ENCODE peak calls at places on chromosome 15, in nine cellular contexts. J is naive B cell; Y is T-cell; D is head of caudate nucleus; P is transverse colon; S is T-helper 9 cell; C is stimulated activated naive CD4-positive, alpha-beta T cell; N is CD4-positive, alpha-beta T cell; V is HTR-8/SVneo. G is an unnamed sample.

GRCh38 chr15:48887144-48887543 is 9.2 kb downstream of the EID1 start:
- DNase-seq in J (no peak), Y (no peak), D (no peak), P (no peak), S (no peak), C (no peak), N (no peak), V (no peak), G (no peak)

GRCh38 chr15:65416845-65417416 is 5.8 kb downstream of the IGDCC4 start:
- DNase-seq in J (no peak), Y (no peak), D (no peak), P (no peak), S (no peak), C (no peak), N (no peak), V (no peak), G (peak; percentile 20)

GRCh38 chr15:66830358-66830757 is 128.3 kb downstream of the SMAD6 start:
- DNase-seq in J (no peak), Y (no peak), D (no peak), P (no peak), S (no peak), C (no peak), N (no peak), V (peak; percentile 57), G (peak; percentile 89)

GRCh38 chr15:29170496-29170895 is 99.1 kb downstream of the NSMCE3 start:
- DNase-seq in J (no peak), Y (no peak), D (no peak), P (no peak), S (no peak), C (no peak), N (no peak), V (no peak), G (no peak)

GRCh38 chr15:65189102-65189740 is 4.1 kb upstream of the CLPX start:
- DNase-seq in J (peak; percentile 20), Y (no peak), D (no peak), P (no peak), S (no peak), C (no peak), N (no peak), V (peak; percentile 67), G (peak; percentile 60)

GRCh38 chr15:48681274-48681840 is 35.8 kb upstream of the FBN1 start:
- DNase-seq in J (no peak), Y (no peak), D (no peak), P (no peak), S (no peak), C (no peak), N (no peak), V (no peak), G (no peak)

GRCh38 chr15:101184830-101185229 is 67.0 kb downstream of the CHSY1 start:
- DNase-seq in J (no peak), Y (no peak), D (no peak), P (no peak), S (no peak), C (no peak), N (no peak), V (no peak), G (no peak)

GRCh38 chr15:89781891-89782618 is 5.9 kb downstream of the MESP2 start:
- DNase-seq in J (no peak), Y (no peak), D (no peak), P (peak; percentile 37), S (no peak), C (no peak), N (no peak), V (no peak), G (peak; percentile 90)

GRCh38 chr15:52208306-52208946 is 17.2 kb upstream of the GNB5 start:
- DNase-seq in J (peak; percentile 66), Y (peak; percentile 70), D (peak; percentile 86), P (peak; percentile 66), S (peak; percentile 64), C (peak; percentile 65), N (peak; percentile 67), V (peak; percentile 59), G (peak; percentile 60)

GRCh38 chr15:84570164-84570692 is 30.6 kb upstream of the ZSCAN2 start:
- DNase-seq in J (peak; percentile 40), Y (peak; percentile 27), D (no peak), P (peak; percentile 76), S (peak; percentile 36), C (peak; percentile 21), N (peak; percentile 39), V (peak; percentile 2), G (peak; percentile 43)

GRCh38 chr15:62932436-62932835 is 110.1 kb upstream of the TPM1 start:
- DNase-seq in J (no peak), Y (no peak), D (no peak), P (no peak), S (no peak), C (no peak), N (no peak), V (no peak), G (no peak)

GRCh38 chr15:65423977-65424679 is 1.4 kb upstream of the IGDCC4 start:
- DNase-seq in J (no peak), Y (no peak), D (no peak), P (no peak), S (no peak), C (no peak), N (no peak), V (no peak), G (peak; percentile 64)

GRCh38 chr15:40914486-40914885 is 14.7 kb upstream of the DLL4 start:
- DNase-seq in J (no peak), Y (no peak), D (no peak), P (no peak), S (no peak), C (no peak), N (no peak), V (no peak), G (no peak)